ENCODE peak calls at places on chromosomes 2 and 18, in five cellular contexts. J is SK-N-SH, X is keratinocyte, U is right cardiac atrium, L is ovary. F is an unnamed sample. For H3K4me1, the result is how much of the 10 kb centered on the place peaks cover.

GRCh38 chr2:7456762-7457161 is 539.5 kb downstream of the RNF144A start:
- DNase-seq in J (no peak), X (no peak), U (no peak), L (no peak), F (no peak)

GRCh38 chr2:190435031-190435677 is 27.0 kb downstream of the MFSD6 start:
- DNase-seq in J (no peak), X (no peak), U (no peak), L (no peak), F (no peak)

GRCh38 chr2:120236296-120236695 is 13.1 kb upstream of the TMEM185B start:
- DNase-seq in J (no peak), X (no peak), U (no peak), L (no peak), F (peak)

GRCh38 chr2:11342561-11343343 is 1.7 kb downstream of the ROCK2 start:
- DNase-seq in J (peak), X (no peak), U (no peak), L (no peak), F (no peak)

GRCh38 chr18:9612215-9612830 is 2.0 kb downstream of the PPP4R1 start:
- DNase-seq in J (peak), X (no peak), U (no peak), L (no peak), F (no peak)

GRCh38 chr2:121309801-121310200 is 24.8 kb upstream of the TFCP2L1 start:
- DNase-seq in J (peak), X (no peak), U (no peak), L (no peak), F (no peak)

GRCh38 chr2:86704482-86704971 is 15.6 kb upstream of the RMND5A start:
- DNase-seq in J (no peak), X (peak), U (peak), L (peak), F (no peak)

GRCh38 chr2:54652540-54652939 is 70.9 kb upstream of the EML6 start:
- DNase-seq in J (no peak), X (no peak), U (no peak), L (no peak), F (no peak)

GRCh38 chr2:127951031-127951430 is 65.3 kb upstream of the AMMECR1L start:
- DNase-seq in J (no peak), X (no peak), U (no peak), L (no peak), F (no peak)

GRCh38 chr2:63819765-63820717 is 21.7 kb upstream of the UGP2 start:
- DNase-seq in J (no peak), X (no peak), U (peak), L (no peak), F (no peak)

GRCh38 chr2:164981217-164981990 is 26.1 kb upstream of the SLC38A11 start:
- DNase-seq in J (no peak), X (no peak), U (no peak), L (no peak), F (no peak)

GRCh38 chr2:238852186-238852869 is 4.4 kb downstream of the TWIST2 start:
- DNase-seq in J (no peak), X (no peak), U (no peak), L (no peak), F (no peak)
- H3K4me3 ChIP-seq in J (no peak), X (no peak), U (no peak), L (no peak), F (no peak)

GRCh38 chr2:134369220-134369902 is 115.5 kb downstream of the MGAT5 start:
- DNase-seq in J (no peak), X (no peak), U (no peak), L (no peak), F (no peak)
- H3K4me1 ChIP-seq in J (under half), X (half or more), U (under half), L (under half), F (under half)

GRCh38 chr2:112848833-112849232 is 12.3 kb upstream of the IL1B start:
- DNase-seq in J (no peak), X (no peak), U (no peak), L (no peak), F (no peak)

GRCh38 chr2:112846056-112846455 is 9.5 kb upstream of the IL1B start:
- DNase-seq in J (no peak), X (no peak), U (no peak), L (no peak), F (no peak)

DNA sequence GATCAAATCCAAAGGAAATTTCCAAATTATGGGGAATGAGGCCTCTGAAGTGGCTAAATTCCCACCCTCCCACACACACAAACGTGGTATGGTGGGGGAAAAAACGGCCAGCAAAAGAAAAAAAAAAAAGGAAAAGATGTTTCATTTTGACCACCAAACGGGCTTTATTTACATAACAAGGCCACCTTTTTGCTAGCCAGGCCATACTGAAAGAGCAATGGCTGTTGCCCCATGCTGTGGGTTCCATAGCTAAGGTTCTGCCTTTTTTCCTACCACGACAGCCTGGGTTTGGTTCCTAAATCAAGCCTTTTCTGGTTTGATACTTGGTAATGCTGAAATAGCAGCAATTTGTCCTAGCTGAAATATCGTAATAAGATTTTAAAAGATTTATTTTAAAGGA is 14.0 kb upstream of the IL1B start:
- DNase-seq in J (no peak), X (no peak), U (no peak), L (no peak), F (no peak)
- H3K4me3 ChIP-seq in J (no peak), X (no peak), U (no peak), L (no peak), F (no peak)

DNA sequence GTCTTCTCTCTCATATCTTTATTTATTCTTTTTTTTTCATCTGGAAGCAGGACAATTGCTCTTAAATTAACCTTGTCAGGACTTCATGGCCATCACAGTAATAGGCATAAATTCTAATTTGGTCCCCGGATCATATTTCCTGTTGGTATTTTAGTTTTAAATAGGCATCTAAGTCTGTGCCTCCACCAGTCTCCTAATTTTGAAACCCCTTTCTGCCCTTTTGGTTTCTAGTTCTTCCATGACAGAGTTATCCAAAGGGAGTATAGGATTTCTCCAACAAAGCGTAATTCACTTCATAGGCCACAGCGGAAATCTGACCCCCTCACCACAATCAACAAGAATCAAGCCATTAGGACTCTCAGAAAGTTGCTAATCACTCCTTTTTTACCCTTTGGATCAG is 3.8 kb downstream of the EPHA4 start:
- DNase-seq in J (no peak), X (no peak), U (no peak), L (no peak), F (no peak)
- H3K4me1 ChIP-seq in J (under half), X (under half), U (under half), L (under half), F (under half)

GRCh38 chr2:73174941-73175662 is 27.3 kb upstream of the NOTO start:
- DNase-seq in J (no peak), X (no peak), U (no peak), L (no peak), F (no peak)
- H3K4me3 ChIP-seq in J (peak), X (peak), U (peak), L (peak), F (no peak)

DNA sequence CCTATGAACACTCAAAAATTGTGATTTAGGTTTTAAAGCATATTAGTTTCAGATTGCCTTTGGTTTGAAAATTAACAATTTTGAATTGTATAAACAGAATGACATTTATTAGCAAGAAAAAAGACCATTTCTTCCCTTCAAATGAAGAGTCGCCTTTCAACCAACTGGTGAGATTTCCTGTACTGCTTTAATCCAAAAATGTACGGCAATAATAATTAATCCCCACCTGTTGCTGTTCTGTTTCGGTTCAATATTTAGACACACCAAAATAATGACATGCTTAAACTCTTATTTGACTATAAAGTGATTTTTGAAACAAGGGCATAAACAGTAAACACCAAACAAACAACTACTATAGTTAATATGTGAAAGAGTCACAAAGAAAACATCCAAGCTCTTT is 39.6 kb downstream of the CHN1 start:
- DNase-seq in J (no peak), X (no peak), U (no peak), L (no peak), F (no peak)
- H3K4me1 ChIP-seq in J (under half), X (under half), U (under half), L (under half), F (under half)

GRCh38 chr2:133504566-133505505 is 63.4 kb downstream of the NCKAP5 start:
- DNase-seq in J (no peak), X (peak), U (peak), L (peak), F (peak)

GRCh38 chr2:133503323-133503722 is 64.9 kb downstream of the NCKAP5 start:
- DNase-seq in J (no peak), X (no peak), U (no peak), L (no peak), F (no peak)

GRCh38 chr2:133500967-133501366 is 67.3 kb downstream of the NCKAP5 start:
- DNase-seq in J (no peak), X (no peak), U (no peak), L (no peak), F (no peak)

GRCh38 chr2:133502678-133503077 is 65.6 kb downstream of the NCKAP5 start:
- DNase-seq in J (no peak), X (no peak), U (no peak), L (no peak), F (no peak)

GRCh38 chr2:133503927-133504326 is 64.3 kb downstream of the NCKAP5 start:
- DNase-seq in J (peak), X (no peak), U (no peak), L (no peak), F (no peak)
- H3K4me3 ChIP-seq in J (no peak), X (no peak), U (no peak), L (no peak), F (no peak)